ENCODE peak calls at places on chromosomes 3 and 15, in ten cellular contexts. K is Calu3; D is mucosa of descending colon; Q is bronchial epithelial cell; A is GM04504; C is activated T-cell treated with anti-CD3 and anti-CD28 coated beads, Interleukin-2, amount 50 U/mL, for 48 hours; X is AG20443; E is esophagus squamous epithelium; J is naive B cell; S is head of caudate nucleus. H is an unnamed sample.

GRCh38 chr3:147191795-147192385 is 214.5 kb downstream of the ZIC4 start:
- DNase-seq in X (peak), S (no peak), Q (peak), A (peak), K (peak), E (no peak), C (no peak), J (no peak), D (no peak), H (peak)

GRCh38 chr15:90837052-90837621 is 31.3 kb upstream of the FURIN start:
- DNase-seq in S (no peak), C (peak), X (no peak), J (no peak), E (no peak), K (no peak), D (no peak), Q (no peak), A (no peak), H (no peak)

GRCh38 chr3:10676905-10677304 is 139.1 kb upstream of the SLC6A11 start:
- DNase-seq in J (no peak), E (no peak), D (no peak), S (no peak), K (no peak), C (no peak), A (no peak), X (no peak), Q (no peak), H (no peak)

GRCh38 chr3:183178833-183179549 is 16.5 kb upstream of the LAMP3 start:
- DNase-seq in D (peak), X (peak), K (peak), A (no peak), S (peak), J (no peak), E (no peak), C (peak), Q (peak), H (peak)

GRCh38 chr3:191432162-191432561 is 28.8 kb upstream of the PYDC2 start:
- DNase-seq in K (no peak), X (no peak), E (no peak), J (no peak), C (no peak), Q (no peak), S (no peak), D (no peak), A (no peak), H (no peak)

GRCh38 chr15:63344737-63345390 is 36.8 kb downstream of the CA12 start:
- DNase-seq in C (no peak), D (no peak), K (no peak), X (no peak), Q (no peak), A (no peak), J (no peak), E (no peak), S (no peak), H (no peak)

GRCh38 chr3:129596194-129597086 is 10.0 kb downstream of the PLXND1 start:
- DNase-seq in D (peak), S (peak), J (no peak), A (peak), X (peak), E (no peak), K (no peak), C (no peak), Q (no peak), H (peak)

GRCh38 chr3:108011616-108012015 is 79.2 kb downstream of the CD47 start:
- DNase-seq in C (no peak), A (no peak), K (no peak), E (no peak), Q (no peak), X (no peak), S (no peak), J (no peak), D (no peak), H (no peak)

GRCh38 chr15:40242216-40242599 is 3.3 kb downstream of the PAK6 start:
- DNase-seq in X (no peak), K (no peak), J (no peak), E (no peak), Q (no peak), A (no peak), S (no peak), C (peak), D (no peak), H (no peak)

GRCh38 chr15:77991029-77991406 is 86.5 kb downstream of the TBC1D2B start:
- DNase-seq in A (no peak), X (no peak), K (no peak), D (no peak), J (no peak), S (no peak), Q (no peak), C (no peak), E (no peak), H (no peak)

GRCh38 chr3:171783086-171783485 is 27.2 kb downstream of the PLD1 start:
- DNase-seq in D (no peak), J (no peak), S (no peak), Q (no peak), K (no peak), A (no peak), C (no peak), E (no peak), X (peak), H (no peak)

GRCh38 chr15:29672446-29672845 is 149.8 kb downstream of the TJP1 start:
- DNase-seq in C (no peak), J (no peak), Q (no peak), X (no peak), E (no peak), S (no peak), K (no peak), D (no peak), A (no peak), H (no peak)

GRCh38 chr3:8658326-8659212 is 14.0 kb upstream of the SSUH2 start:
- DNase-seq in K (peak), Q (peak), D (no peak), J (peak), X (no peak), C (no peak), S (no peak), E (no peak), A (no peak), H (no peak)

GRCh38 chr3:127685708-127686511 is 13.2 kb downstream of the ABTB1 start:
- DNase-seq in E (no peak), A (no peak), K (no peak), X (no peak), C (no peak), S (no peak), D (no peak), J (no peak), Q (peak), H (no peak)

GRCh38 chr3:84547207-84547606 is 411.6 kb upstream of the CADM2 start:
- DNase-seq in S (no peak), J (no peak), D (no peak), A (no peak), Q (no peak), C (no peak), K (no peak), E (no peak), X (no peak), H (no peak)

GRCh38 chr3:147159141-147159540 is 247.2 kb downstream of the ZIC4 start:
- DNase-seq in X (no peak), Q (no peak), A (no peak), C (no peak), E (no peak), D (no peak), S (no peak), K (no peak), J (no peak), H (no peak)

GRCh38 chr3:11529281-11529680 is 114.4 kb downstream of the VGLL4 start:
- DNase-seq in Q (no peak), J (no peak), S (no peak), D (no peak), X (no peak), C (no peak), A (no peak), E (no peak), K (no peak), H (no peak)

GRCh38 chr3:124928333-124929202 is 6.0 kb downstream of the MUC13 start:
- DNase-seq in K (peak), X (peak), Q (peak), J (no peak), D (no peak), C (peak), A (peak), S (peak), E (no peak), H (peak)

GRCh38 chr15:100772478-100773378 is 106.9 kb upstream of the ALDH1A3 start:
- DNase-seq in D (no peak), J (no peak), K (no peak), C (no peak), X (no peak), Q (no peak), A (no peak), S (no peak), E (no peak), H (peak)

GRCh38 chr3:158381274-158381868 is 189.6 kb upstream of the MLF1 start:
- DNase-seq in A (peak), X (no peak), E (no peak), D (no peak), Q (peak), S (no peak), K (no peak), J (no peak), C (no peak), H (no peak)

GRCh38 chr3:12470111-12470510 is 14.2 kb upstream of the TSEN2 start:
- DNase-seq in K (no peak), S (no peak), C (no peak), X (no peak), J (no peak), E (no peak), A (no peak), D (no peak), Q (peak), H (no peak)

GRCh38 chr15:88911766-88912118 is 1.4 kb downstream of the MFGE8 start:
- DNase-seq in C (no peak), X (peak), D (no peak), K (peak), A (no peak), J (no peak), Q (peak), E (no peak), S (no peak), H (no peak)

GRCh38 chr15:55970286-55970685 is 23.1 kb downstream of the NEDD4 start:
- DNase-seq in Q (peak), K (no peak), A (no peak), D (no peak), E (no peak), J (no peak), S (no peak), X (no peak), C (no peak), H (no peak)